ENCODE peak calls at places on chromosome 17, in eight cellular contexts. C, W, N, O, I, Q, K and Z are unnamed samples.

GRCh38 chr17:15124746-15125145 is 140.4 kb downstream of the PMP22 start:
- DNase-seq in C (no peak), I (no peak), Q (no peak), W (no peak), O (no peak), K (no peak), N (no peak), Z (no peak)

GRCh38 chr17:63387941-63388340 is 58.2 kb downstream of the CYB561 start:
- DNase-seq in C (no peak), O (no peak), K (no peak), W (no peak), Q (no peak), N (no peak), I (no peak), Z (no peak)

GRCh38 chr17:5120036-5120435 is 4.2 kb downstream of the USP6 start:
- DNase-seq in C (no peak), Q (peak; percentile 14), I (no peak), K (no peak), O (no peak), W (no peak), N (no peak), Z (no peak)

GRCh38 chr17:3554440-3554839 is 3.2 kb downstream of the TRPV3 start:
- DNase-seq in Q (no peak), I (no peak), C (no peak), W (no peak), K (no peak), O (no peak), N (no peak), Z (no peak)

GRCh38 chr17:69454051-69454450 is 39.6 kb downstream of the MAP2K6 start:
- DNase-seq in N (no peak), K (no peak), C (no peak), O (no peak), Q (no peak), W (no peak), I (no peak), Z (no peak)

GRCh38 chr17:5500804-5501391 is 14.5 kb downstream of the MIS12 start:
- DNase-seq in C (peak; percentile 58), Q (peak; percentile 87), W (peak; percentile 94), O (peak; percentile 61), K (peak; percentile 51), N (peak; percentile 88), I (peak; percentile 32), Z (peak; percentile 82)

GRCh38 chr17:17569691-17570090 is 21.8 kb downstream of the PEMT start:
- DNase-seq in C (no peak), N (no peak), K (peak; percentile 65), Q (no peak), I (no peak), W (no peak), O (no peak), Z (no peak)

GRCh38 chr17:67139784-67140665 is 95.7 kb downstream of the CACNG1 start:
- DNase-seq in O (peak; percentile 31), W (peak; percentile 42), C (no peak), I (no peak), K (no peak), Q (peak; percentile 63), N (no peak), Z (no peak)

GRCh38 chr17:57671546-57672204 is 73.4 kb downstream of the CCDC182 start:
- DNase-seq in W (peak; percentile 69), O (peak; percentile 81), N (peak; percentile 64), I (peak; percentile 60), C (peak; percentile 74), Q (peak; percentile 84), K (peak; percentile 73), Z (peak; percentile 70)

GRCh38 chr17:59825533-59826316 is 67.0 kb downstream of the TUBD1 start:
- DNase-seq in I (peak; percentile 68), W (peak; percentile 90), N (peak; percentile 47), C (no peak), Q (no peak), O (peak; percentile 67), K (no peak), Z (no peak)

GRCh38 chr17:49224198-49224996 is 6.2 kb downstream of the PHOSPHO1 start:
- DNase-seq in Q (peak; percentile 70), C (peak; percentile 46), N (no peak), I (no peak), W (no peak), O (no peak), K (no peak), Z (peak; percentile 30)

GRCh38 chr17:37019745-37020129 is 71.0 kb downstream of the AATF start:
- DNase-seq in Q (no peak), W (no peak), K (no peak), I (no peak), N (no peak), C (no peak), O (no peak), Z (no peak)

GRCh38 chr17:9557356-9557755 is 18.3 kb downstream of the STX8 start:
- DNase-seq in K (no peak), W (peak; percentile 13), O (no peak), N (no peak), Q (no peak), I (no peak), C (no peak), Z (no peak)

GRCh38 chr17:73785466-73785865 is 141.2 kb upstream of the SDK2 start:
- DNase-seq in C (no peak), O (no peak), N (no peak), I (no peak), Q (no peak), K (no peak), W (no peak), Z (no peak)

GRCh38 chr17:51015145-51015558 is 105.5 kb downstream of the SPAG9 start:
- DNase-seq in Q (no peak), N (no peak), W (peak; percentile 43), K (no peak), I (no peak), C (no peak), O (no peak), Z (no peak)

GRCh38 chr17:40112191-40112590 is 9.6 kb upstream of the MSL1 start:
- DNase-seq in K (no peak), I (peak; percentile 31), O (no peak), W (no peak), C (no peak), Q (no peak), N (no peak), Z (no peak)
- H3K4me1 ChIP-seq in K (peaks cover 69% of the 10 kb centered on the region), I (peaks cover 67% of the 10 kb centered on the region), O (peaks cover 60% of the 10 kb centered on the region), W (peaks cover 46% of the 10 kb centered on the region), C (peaks cover 86% of the 10 kb centered on the region), Q (peaks cover 68% of the 10 kb centered on the region), N (peaks cover 34% of the 10 kb centered on the region), Z (peaks cover 71% of the 10 kb centered on the region)

GRCh38 chr17:61378658-61379456 is 20.8 kb upstream of the TBX2 start:
- DNase-seq in I (no peak), Q (no peak), C (no peak), N (no peak), O (no peak), K (no peak), W (no peak), Z (no peak)
- H3K27ac ChIP-seq in I (peak overlapping the region; percentile 78), Q (no peak overlapping the region), C (no peak overlapping the region), N (no peak overlapping the region), O (no peak overlapping the region), K (peak overlapping the region; percentile 11), W (no peak overlapping the region), Z (peak overlapping the region; percentile 3)

DNA sequence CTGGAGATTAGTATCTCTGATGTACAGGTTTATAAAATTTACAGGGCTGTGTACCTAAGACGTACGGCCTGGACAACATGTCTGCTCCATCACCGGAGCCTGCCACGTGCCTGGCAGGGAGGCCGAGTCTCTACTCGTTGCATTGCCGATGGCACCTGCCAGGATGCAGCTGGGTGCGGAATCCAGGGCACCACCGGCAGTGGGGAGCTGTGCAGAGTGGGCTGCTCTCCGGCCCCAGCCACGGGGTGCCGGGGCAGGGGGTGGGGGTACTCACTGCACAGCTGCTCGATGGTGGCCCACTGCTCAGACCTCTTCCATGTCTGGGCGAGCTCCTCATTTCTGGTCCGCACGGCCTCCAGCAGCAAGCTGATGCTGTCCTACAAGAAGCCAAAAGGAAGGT is 13.1 kb upstream of the FAAP100 start:
- DNase-seq in C (no peak), O (no peak), N (no peak), I (no peak), W (no peak), Q (peak; percentile 53), K (no peak), Z (no peak)
- H3K4me1 ChIP-seq in C (peaks cover 55% of the 10 kb centered on the region), O (peaks cover 83% of the 10 kb centered on the region), N (peaks cover 21% of the 10 kb centered on the region), I (peaks cover 18% of the 10 kb centered on the region), W (peaks cover 32% of the 10 kb centered on the region), Q (peaks cover 17% of the 10 kb centered on the region), K (peaks cover 44% of the 10 kb centered on the region), Z (peaks cover 20% of the 10 kb centered on the region)

DNA sequence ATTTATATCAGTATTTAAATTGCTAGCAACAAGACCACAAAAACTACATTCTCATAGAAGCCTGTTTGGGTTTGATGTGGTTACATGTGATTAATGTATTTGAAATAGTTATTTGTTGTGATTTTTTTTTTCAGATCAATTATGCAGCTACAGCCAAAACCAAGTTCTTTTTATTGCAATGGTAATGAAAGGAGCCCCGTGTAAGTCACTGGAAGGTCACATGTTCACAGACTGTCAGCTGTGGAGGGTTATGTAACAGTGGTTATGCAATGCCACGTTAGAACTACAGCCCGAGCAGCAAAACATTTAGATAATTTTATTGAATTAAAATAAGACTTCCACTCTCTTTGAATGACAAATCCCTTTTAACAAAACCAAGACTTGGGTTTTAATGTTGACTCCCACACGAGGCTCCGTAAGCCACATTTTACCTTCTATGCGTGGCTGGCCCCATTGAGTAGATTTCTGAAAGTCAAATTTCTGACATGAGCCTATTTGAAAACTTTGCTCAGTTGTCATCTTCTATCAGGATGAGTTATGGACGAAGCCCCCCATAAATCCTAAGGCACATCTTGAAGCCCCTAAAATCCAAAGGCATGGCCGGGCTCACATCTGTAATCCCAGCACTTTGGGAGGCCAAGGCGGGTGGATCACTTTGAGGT is 41.8 kb upstream of the SEC14L1 start:
- DNase-seq in K (no peak), N (peak; percentile 77), Q (no peak), C (peak; percentile 57), O (no peak), W (peak; percentile 85), I (peak; percentile 71), Z (no peak)
- H3K27ac ChIP-seq in K (peak overlapping the region; percentile 87), N (peak overlapping the region; percentile 89), Q (peak overlapping the region; percentile 76), C (peak overlapping the region; percentile 72), O (no peak overlapping the region), W (no peak overlapping the region), I (peak overlapping the region; percentile 82), Z (peak overlapping the region; percentile 83)

DNA sequence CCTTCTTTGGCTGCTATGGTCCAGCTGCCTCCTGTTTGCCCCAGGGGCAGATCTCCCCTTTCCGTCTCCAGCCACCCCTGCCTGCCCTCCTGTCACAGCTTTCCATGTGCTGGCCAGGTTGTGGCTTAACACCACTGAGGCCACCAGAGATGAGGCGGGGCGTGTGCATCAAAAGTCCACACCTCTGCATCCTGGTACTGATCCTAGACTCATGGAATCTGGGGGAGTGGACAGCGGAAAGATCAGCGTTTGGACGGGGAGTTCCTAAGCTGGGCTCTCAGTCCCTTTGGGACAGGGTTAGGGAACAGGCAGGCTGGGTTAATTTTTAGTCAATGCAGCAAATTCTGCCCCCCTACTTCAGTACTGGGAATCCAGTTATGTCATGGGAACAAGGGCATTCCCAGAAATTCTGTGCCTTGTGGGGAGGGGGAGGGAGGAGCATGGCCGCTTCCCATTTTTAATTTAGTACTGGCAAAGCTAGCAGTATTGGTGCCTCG is 3.9 kb downstream of the IGFBP4 start:
- DNase-seq in Q (no peak), N (peak; percentile 67), I (peak; percentile 38), C (no peak), K (no peak), W (no peak), O (no peak), Z (peak; percentile 35)
- H3K4me1 ChIP-seq in Q (peaks cover 11% of the 10 kb centered on the region), N (peaks cover 40% of the 10 kb centered on the region), I (peaks cover 36% of the 10 kb centered on the region), C (peaks cover 80% of the 10 kb centered on the region), K (peaks cover 88% of the 10 kb centered on the region), W (peaks cover 41% of the 10 kb centered on the region), O (peaks cover 58% of the 10 kb centered on the region), Z (peaks cover 34% of the 10 kb centered on the region)

GRCh38 chr17:11506635-11507034 is 91.6 kb upstream of the DNAH9 start:
- DNase-seq in I (no peak), Q (no peak), C (no peak), W (no peak), N (no peak), O (peak; percentile 9), K (no peak), Z (no peak)
- H3K27ac ChIP-seq in I (no peak overlapping the region), Q (no peak overlapping the region), C (no peak overlapping the region), W (no peak overlapping the region), N (no peak overlapping the region), O (no peak overlapping the region), K (no peak overlapping the region), Z (no peak overlapping the region)